ENCODE peak calls at places on chromosome 6, in four cellular contexts. M, W, P and U are unnamed samples.

GRCh38 chr6:120141601-120142000 is 792.0 kb upstream of the MAN1A1 start:
- DNase-seq in M (no peak), W (no peak), P (no peak), U (no peak)

GRCh38 chr6:43856005-43856765 is 86.2 kb downstream of the VEGFA start:
- DNase-seq in M (no peak), W (no peak), P (no peak), U (peak)

GRCh38 chr6:77337392-77337791 is 125.9 kb downstream of the HTR1B start:
- DNase-seq in M (no peak), W (no peak), P (no peak), U (no peak)

GRCh38 chr6:42710316-42710715 is 12.1 kb downstream of the PRPH2 start:
- DNase-seq in M (no peak), W (no peak), P (no peak), U (no peak)

GRCh38 chr6:55794136-55794812 is 81.1 kb downstream of the BMP5 start:
- DNase-seq in M (no peak), W (no peak), P (no peak), U (no peak)

GRCh38 chr6:8080338-8081151 is 16.4 kb upstream of the BLOC1S5 start:
- DNase-seq in M (no peak), W (no peak), P (no peak), U (no peak)

GRCh38 chr6:65638047-65638831 is 68.8 kb downstream of the EYS start:
- DNase-seq in M (no peak), W (peak), P (no peak), U (peak)

GRCh38 chr6:168542301-168542700 is 101.3 kb downstream of the SMOC2 start:
- DNase-seq in M (no peak), W (no peak), P (no peak), U (no peak)

GRCh38 chr6:125197795-125198269 is 44.3 kb downstream of the TPD52L1 start:
- DNase-seq in M (no peak), W (no peak), P (peak), U (no peak)

GRCh38 chr6:163525926-163526325 is 111.4 kb downstream of the QKI start:
- DNase-seq in M (no peak), W (no peak), P (no peak), U (no peak)

GRCh38 chr6:26223213-26223612 is 136.0 kb downstream of the HFE start:
- DNase-seq in M (no peak), W (no peak), P (no peak), U (peak)

GRCh38 chr6:87558446-87558845 is 31.3 kb downstream of the RARS2 start:
- DNase-seq in M (no peak), W (no peak), P (no peak), U (peak)

GRCh38 chr6:142867355-142867801 is 77.6 kb downstream of the HIVEP2 start:
- DNase-seq in M (no peak), W (no peak), P (no peak), U (no peak)

GRCh38 chr6:112036088-112036637 is 17.7 kb upstream of the CCN6 start:
- DNase-seq in M (no peak), W (no peak), P (no peak), U (no peak)

GRCh38 chr6:6090861-6091607 is 84.3 kb upstream of the NRN1 start:
- DNase-seq in M (no peak), W (no peak), P (no peak), U (no peak)

GRCh38 chr6:11702039-11702795 is 76.4 kb downstream of the ADTRP start:
- DNase-seq in M (no peak), W (no peak), P (no peak), U (no peak)

GRCh38 chr6:79861023-79861422 is 86.3 kb downstream of the ELOVL4 start:
- DNase-seq in M (no peak), W (no peak), P (no peak), U (no peak)

GRCh38 chr6:80535914-80536565 is 429.6 kb downstream of the BCKDHB start:
- DNase-seq in M (no peak), W (no peak), P (no peak), U (no peak)